ENCODE peak calls at places on chromosome 19, in five cellular contexts. L is stimulated activated CD4-positive, alpha-beta T cell treated with anti-CD3 and anti-CD28 coated beads, Interleukin-2, amount 100 ng/mL, for 48 hours; E is HL-60; M is ELF-1; Z is WTC11. J is an unnamed sample.

GRCh38 chr19:288911-289310 is 2.3 kb downstream of the PLPP2 start:
- DNase-seq in M (no peak), Z (no peak), L (no peak), E (no peak), J (peak; percentile 48)

GRCh38 chr19:7397687-7398086 is 49.0 kb downstream of the ARHGEF18 start:
- DNase-seq in L (no peak), M (no peak), Z (no peak), E (no peak), J (no peak)

GRCh38 chr19:33402421-33403220 is 29.1 kb downstream of the CEBPG start:
- DNase-seq in Z (no peak), M (no peak), L (no peak), E (no peak), J (no peak)

GRCh38 chr19:55077106-55077505 is 1.4 kb downstream of the EPS8L1 start:
- DNase-seq in M (no peak), E (no peak), L (no peak), Z (no peak), J (no peak)

GRCh38 chr19:48413879-48414623 is 20.6 kb downstream of the GRIN2D start:
- DNase-seq in Z (peak; percentile 46), E (no peak), L (no peak), M (no peak), J (peak; percentile 80)

GRCh38 chr19:39381910-39382611 is 8.8 kb downstream of the PAF1 start:
- DNase-seq in E (no peak), L (no peak), M (no peak), Z (no peak), J (no peak)

GRCh38 chr19:38384209-38385027 is 3.4 kb downstream of the GGN start:
- DNase-seq in M (peak; percentile 74), Z (peak; percentile 75), L (no peak), E (no peak), J (peak; percentile 89)

GRCh38 chr19:2529473-2529918 is 53.6 kb downstream of the GADD45B start:
- DNase-seq in M (peak; percentile 68), L (no peak), Z (no peak), E (no peak), J (no peak)

GRCh38 chr19:6264077-6264445 is 15.7 kb downstream of the MLLT1 start:
- DNase-seq in E (no peak), Z (no peak), L (no peak), M (no peak), J (no peak)

GRCh38 chr19:51295382-51296126 is 15.9 kb upstream of the IGLON5 start:
- DNase-seq in E (no peak), L (no peak), M (peak; percentile 45), Z (no peak), J (peak; percentile 88)

GRCh38 chr19:55537741-55538111 is 793 bp upstream of the SBK2 start:
- DNase-seq in M (peak; percentile 62), E (no peak), Z (no peak), L (no peak), J (peak; percentile 72)

GRCh38 chr19:54297759-54298305 is 15.1 kb downstream of the LILRA5 start:
- DNase-seq in Z (no peak), E (no peak), L (no peak), M (no peak), J (no peak)

GRCh38 chr19:17052439-17052838 is 22.8 kb downstream of the HAUS8 start:
- DNase-seq in Z (peak; percentile 68), M (peak; percentile 64), L (no peak), E (no peak), J (peak; percentile 87)

GRCh38 chr19:40217921-40218890 is at the start of gene TTC9B:
- DNase-seq in M (peak; percentile 75), Z (peak; percentile 84), E (no peak), L (peak; percentile 45), J (peak; percentile 89)

GRCh38 chr19:23310729-23311211 is 60.6 kb upstream of the ZNF724 start:
- DNase-seq in L (no peak), Z (no peak), E (no peak), M (no peak), J (no peak)

GRCh38 chr19:30739394-30739793 is 367.2 kb downstream of the ZNF536 start:
- DNase-seq in E (no peak), L (no peak), Z (no peak), M (no peak), J (no peak)

GRCh38 chr19:16400911-16401675 is 70.7 kb downstream of the EPS15L1 start:
- DNase-seq in E (no peak), Z (no peak), L (no peak), M (no peak), J (no peak)

GRCh38 chr19:53882391-53883050 is 524 bp downstream of the PRKCG start:
- DNase-seq in Z (peak; percentile 16), E (no peak), L (no peak), M (no peak), J (no peak)

GRCh38 chr19:40219721-40220276 is 1.6 kb upstream of the TTC9B start:
- DNase-seq in M (no peak), L (no peak), E (no peak), Z (no peak), J (no peak)

GRCh38 chr19:41324921-41325639 is 15.1 kb downstream of the CCDC97 start:
- DNase-seq in Z (peak; percentile 73), E (no peak), L (no peak), M (peak; percentile 86), J (peak; percentile 99)

GRCh38 chr19:21322528-21322927 is 6.7 kb downstream of the ZNF708 start:
- DNase-seq in E (no peak), Z (no peak), L (no peak), M (no peak), J (no peak)

GRCh38 chr19:2624537-2625091 is 77.9 kb downstream of the GNG7 start:
- DNase-seq in M (peak; percentile 86), L (no peak), Z (peak; percentile 66), E (no peak), J (peak; percentile 91)

GRCh38 chr19:45922281-45922680 is 7.7 kb upstream of the NANOS2 start:
- DNase-seq in E (no peak), Z (peak; percentile 61), M (peak; percentile 80), L (no peak), J (peak; percentile 83)

GRCh38 chr19:21463449-21464105 is 41.8 kb upstream of the ZNF429 start:
- DNase-seq in L (peak; percentile 8), Z (peak; percentile 85), M (peak; percentile 96), E (no peak), J (peak; percentile 97)

GRCh38 chr19:2477732-2478191 is 1.8 kb downstream of the GADD45B start:
- DNase-seq in E (no peak), L (no peak), Z (no peak), M (no peak), J (no peak)

GRCh38 chr19:46191972-46192371 is 37.6 kb upstream of the IGFL1 start:
- DNase-seq in L (no peak), Z (no peak), E (peak; percentile 45), M (no peak), J (no peak)

GRCh38 chr19:47598407-47599349 is 10.3 kb upstream of the BICRA start:
- DNase-seq in E (no peak), L (no peak), Z (peak; percentile 76), M (peak; percentile 88), J (peak; percentile 91)

GRCh38 chr19:43934055-43934984 is 762 bp downstream of the ZNF45 start:
- DNase-seq in E (peak; percentile 21), L (no peak), M (no peak), Z (no peak), J (no peak)

GRCh38 chr19:1767464-1767933 is 14.2 kb downstream of the ONECUT3 start:
- DNase-seq in L (peak; percentile 54), Z (peak; percentile 79), M (peak; percentile 79), E (no peak), J (peak; percentile 89)

GRCh38 chr19:9856609-9857008 is 21.5 kb downstream of the PIN1 start:
- DNase-seq in M (no peak), L (no peak), E (no peak), Z (no peak), J (no peak)

GRCh38 chr19:768424-768823 is 17.5 kb downstream of the MISP start:
- DNase-seq in L (no peak), Z (no peak), M (peak; percentile 80), E (no peak), J (no peak)

GRCh38 chr19:4971424-4971793 is 2.5 kb downstream of the KDM4B start:
- DNase-seq in M (peak; percentile 75), Z (peak; percentile 72), E (no peak), L (no peak), J (peak; percentile 89)

GRCh38 chr19:33622809-33623511 is 1.2 kb downstream of the CHST8 start:
- DNase-seq in L (no peak), E (no peak), M (peak; percentile 33), Z (peak; percentile 50), J (peak; percentile 65)

GRCh38 chr19:56076413-56076998 is 44.6 kb downstream of the ZNF787 start:
- DNase-seq in M (peak; percentile 61), E (no peak), Z (peak; percentile 74), L (peak; percentile 50), J (peak; percentile 89)

J was measured in endodermal cell.